ENCODE peak calls at places on chromosomes 13 and 19, in four cellular contexts. One of them, this sample, is unnamed.

GRCh38 chr19:28409859-28410258 is 803.1 kb downstream of the UQCRFS1 start:
- DNase-seq in stomach: no peak
- DNase-seq in Calu3: no peak
- DNase-seq in suprapubic skin: no peak
- DNase-seq in this sample: no peak

GRCh38 chr13:113548778-113549621 is 35.6 kb upstream of the TFDP1 start:
- DNase-seq in stomach: no peak
- DNase-seq in Calu3: no peak
- DNase-seq in suprapubic skin: no peak
- DNase-seq in this sample: peak

GRCh38 chr19:52227196-52227940 is 37.5 kb downstream of the PPP2R1A start:
- DNase-seq in stomach: no peak
- DNase-seq in Calu3: no peak
- DNase-seq in suprapubic skin: no peak
- DNase-seq in this sample: no peak

GRCh38 chr19:7492142-7493055 is 3.6 kb upstream of the PEX11G start:
- DNase-seq in stomach: no peak
- DNase-seq in Calu3: no peak
- DNase-seq in suprapubic skin: no peak
- DNase-seq in this sample: no peak

GRCh38 chr13:113207890-113208423 is 512 bp downstream of the PCID2 start:
- DNase-seq in stomach: no peak
- DNase-seq in Calu3: no peak
- DNase-seq in suprapubic skin: no peak
- DNase-seq in this sample: no peak

GRCh38 chr19:45444318-45445041 is 20.8 kb upstream of the ERCC1 start:
- DNase-seq in stomach: peak
- DNase-seq in Calu3: peak
- DNase-seq in suprapubic skin: peak
- DNase-seq in this sample: peak

GRCh38 chr13:76656496-76656895 is 229.7 kb downstream of the KCTD12 start:
- DNase-seq in stomach: no peak
- DNase-seq in Calu3: no peak
- DNase-seq in suprapubic skin: no peak
- DNase-seq in this sample: no peak

GRCh38 chr13:79988573-79988972 is 352.4 kb downstream of the SPRY2 start:
- DNase-seq in stomach: peak
- DNase-seq in Calu3: no peak
- DNase-seq in suprapubic skin: no peak
- DNase-seq in this sample: no peak

GRCh38 chr13:58397596-58398387 is 766.2 kb downstream of the PCDH17 start:
- DNase-seq in stomach: no peak
- DNase-seq in Calu3: no peak
- DNase-seq in suprapubic skin: no peak
- DNase-seq in this sample: no peak

GRCh38 chr13:110910013-110910890 is 4.6 kb downstream of the ANKRD10 start:
- DNase-seq in stomach: no peak
- DNase-seq in Calu3: no peak
- DNase-seq in suprapubic skin: no peak
- DNase-seq in this sample: no peak

GRCh38 chr19:19205416-19206410 is 2.5 kb upstream of the NR2C2AP start:
- DNase-seq in stomach: no peak
- DNase-seq in Calu3: no peak
- DNase-seq in suprapubic skin: no peak
- DNase-seq in this sample: no peak

GRCh38 chr13:106376411-106377112 is 158.9 kb downstream of the EFNB2 start:
- DNase-seq in stomach: peak
- DNase-seq in Calu3: peak
- DNase-seq in suprapubic skin: no peak
- DNase-seq in this sample: no peak

GRCh38 chr13:69595181-69595580 is 512.4 kb upstream of the ATXN8OS start:
- DNase-seq in stomach: no peak
- DNase-seq in Calu3: peak
- DNase-seq in suprapubic skin: no peak
- DNase-seq in this sample: no peak

GRCh38 chr19:38655148-38655824 is 7.8 kb downstream of the ACTN4 start:
- DNase-seq in stomach: no peak
- DNase-seq in Calu3: no peak
- DNase-seq in suprapubic skin: no peak
- DNase-seq in this sample: no peak

GRCh38 chr19:14363203-14364097 is 17.8 kb upstream of the ADGRE5 start:
- DNase-seq in stomach: peak
- DNase-seq in Calu3: peak
- DNase-seq in suprapubic skin: peak
- DNase-seq in this sample: no peak

GRCh38 chr13:33937373-33938087 is 119.6 kb downstream of the RFC3 start:
- DNase-seq in stomach: no peak
- DNase-seq in Calu3: peak
- DNase-seq in suprapubic skin: no peak
- DNase-seq in this sample: no peak

GRCh38 chr19:58561373-58562125 is 3.1 kb upstream of the UBE2M start:
- DNase-seq in stomach: no peak
- DNase-seq in Calu3: no peak
- DNase-seq in suprapubic skin: no peak
- DNase-seq in this sample: no peak

GRCh38 chr19:45862271-45862563 is 730 bp downstream of the SYMPK start:
- DNase-seq in stomach: no peak
- DNase-seq in Calu3: no peak
- DNase-seq in suprapubic skin: no peak
- DNase-seq in this sample: no peak

DNA sequence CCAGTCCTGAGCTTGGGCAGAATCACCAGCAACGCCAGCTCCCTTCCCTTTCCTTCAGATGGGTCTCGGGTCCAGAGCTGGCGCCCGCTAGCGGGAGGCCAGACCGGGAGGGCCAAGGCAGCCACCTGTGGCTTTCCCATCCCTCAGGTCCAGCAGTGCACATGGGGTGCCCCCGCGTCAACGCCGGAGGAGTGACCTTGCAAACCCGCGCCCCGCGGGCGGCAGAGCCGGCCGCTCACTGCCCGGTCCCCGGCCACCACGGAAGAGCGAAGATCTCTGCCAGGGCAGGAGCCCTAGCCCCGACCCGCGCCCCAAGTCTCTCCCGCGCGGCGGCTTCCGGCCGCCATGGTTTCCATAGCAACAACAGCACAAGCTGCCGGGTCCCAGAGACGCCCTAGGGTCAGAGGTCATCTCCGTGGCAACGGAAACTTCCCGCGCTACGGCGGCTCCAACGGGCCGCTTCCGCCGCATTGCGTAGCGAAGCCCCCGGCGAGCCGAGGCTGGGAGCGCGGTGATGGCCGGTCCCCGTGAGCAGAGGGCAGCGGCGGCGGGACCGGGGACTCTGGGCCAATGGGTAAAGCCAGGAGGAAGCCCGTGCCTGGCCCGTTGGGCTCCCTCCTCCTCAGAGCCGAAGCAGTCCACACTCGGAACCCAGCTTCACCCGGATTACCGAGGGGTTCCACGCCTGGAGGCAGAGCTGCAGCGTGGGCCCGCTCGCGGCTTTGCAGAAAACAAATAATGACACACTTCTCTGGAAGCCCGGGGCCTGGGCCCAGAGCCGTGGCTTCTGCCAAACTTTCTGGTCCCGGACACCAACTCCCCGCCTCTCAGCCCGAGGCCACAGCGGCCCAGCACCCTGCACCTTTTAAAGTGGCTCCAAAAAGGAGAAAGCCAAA is 7.4 kb downstream of the FGF14 start:
- DNase-seq in stomach: peak
- DNase-seq in Calu3: peak
- DNase-seq in suprapubic skin: peak
- DNase-seq in this sample: peak
- TF ChIP-seq CTCF in stomach: no peak
- TF ChIP-seq CTCF in Calu3: no peak
- TF ChIP-seq CTCF in suprapubic skin: no peak
- TF ChIP-seq CTCF in this sample: no peak

GRCh38 chr19:47309038-47309437 is 623 bp upstream of the C5AR1 start:
- DNase-seq in stomach: no peak
- DNase-seq in Calu3: no peak
- DNase-seq in suprapubic skin: no peak
- DNase-seq in this sample: no peak

GRCh38 chr19:47310819-47311218 is 1.2 kb downstream of the C5AR1 start:
- DNase-seq in stomach: peak
- DNase-seq in Calu3: no peak
- DNase-seq in suprapubic skin: no peak
- DNase-seq in this sample: peak

GRCh38 chr19:47310323-47310722 is 662 bp downstream of the C5AR1 start:
- DNase-seq in stomach: no peak
- DNase-seq in Calu3: no peak
- DNase-seq in suprapubic skin: no peak
- DNase-seq in this sample: no peak

GRCh38 chr19:47312366-47313006 is 2.8 kb downstream of the C5AR1 start:
- DNase-seq in stomach: no peak
- DNase-seq in Calu3: no peak
- DNase-seq in suprapubic skin: no peak
- DNase-seq in this sample: no peak

GRCh38 chr19:47309608-47310007 is at the start of gene C5AR1:
- DNase-seq in stomach: no peak
- DNase-seq in Calu3: no peak
- DNase-seq in suprapubic skin: no peak
- DNase-seq in this sample: peak
- TF ChIP-seq CTCF in stomach: no peak
- TF ChIP-seq CTCF in Calu3: no peak
- TF ChIP-seq CTCF in suprapubic skin: no peak
- TF ChIP-seq CTCF in this sample: no peak

GRCh38 chr13:31594056-31594455 is 145.3 kb upstream of the RXFP2 start:
- DNase-seq in stomach: no peak
- DNase-seq in Calu3: no peak
- DNase-seq in suprapubic skin: no peak
- DNase-seq in this sample: no peak

GRCh38 chr13:31591834-31592233 is 147.5 kb upstream of the RXFP2 start:
- DNase-seq in stomach: no peak
- DNase-seq in Calu3: no peak
- DNase-seq in suprapubic skin: no peak
- DNase-seq in this sample: no peak

GRCh38 chr13:31588331-31588730 is 151.0 kb upstream of the RXFP2 start:
- DNase-seq in stomach: no peak
- DNase-seq in Calu3: peak
- DNase-seq in suprapubic skin: no peak
- DNase-seq in this sample: no peak

GRCh38 chr13:31587696-31588266 is 151.5 kb upstream of the RXFP2 start:
- DNase-seq in stomach: no peak
- DNase-seq in Calu3: no peak
- DNase-seq in suprapubic skin: no peak
- DNase-seq in this sample: no peak

GRCh38 chr13:31588923-31589322 is 150.4 kb upstream of the RXFP2 start:
- DNase-seq in stomach: no peak
- DNase-seq in Calu3: no peak
- DNase-seq in suprapubic skin: no peak
- DNase-seq in this sample: no peak
- TF ChIP-seq CTCF in stomach: no peak
- TF ChIP-seq CTCF in Calu3: no peak
- TF ChIP-seq CTCF in suprapubic skin: no peak
- TF ChIP-seq CTCF in this sample: no peak

GRCh38 chr13:52850396-52851152 is 2.1 kb upstream of the PCDH8 start:
- DNase-seq in stomach: peak
- DNase-seq in Calu3: peak
- DNase-seq in suprapubic skin: no peak
- DNase-seq in this sample: peak
- TF ChIP-seq CTCF in stomach: no peak
- TF ChIP-seq CTCF in Calu3: no peak
- TF ChIP-seq CTCF in suprapubic skin: no peak
- TF ChIP-seq CTCF in this sample: no peak

GRCh38 chr13:39811696-39812095 is 156.2 kb downstream of the COG6 start:
- DNase-seq in stomach: no peak
- DNase-seq in Calu3: no peak
- DNase-seq in suprapubic skin: no peak
- DNase-seq in this sample: no peak
- TF ChIP-seq CTCF in stomach: no peak
- TF ChIP-seq CTCF in Calu3: no peak
- TF ChIP-seq CTCF in suprapubic skin: no peak
- TF ChIP-seq CTCF in this sample: no peak

This sample was measured in lower leg skin.